ENCODE peak calls at places on chromosomes 4 and X, in five cellular contexts. One of them, this sample, is unnamed.

GRCh38 chr4:38979511-38980230 is 52.5 kb downstream of the TMEM156 start:
- DNase-seq in right lobe of liver: no peak
- DNase-seq in lung: no peak
- DNase-seq in astrocyte of the cerebellum: no peak
- DNase-seq in HCT116: no peak
- DNase-seq in this sample: no peak

GRCh38 chr4:155322782-155323181 is 54.0 kb downstream of the MAP9 start:
- DNase-seq in right lobe of liver: no peak
- DNase-seq in lung: no peak
- DNase-seq in astrocyte of the cerebellum: no peak
- DNase-seq in HCT116: no peak
- DNase-seq in this sample: no peak

GRCh38 chrX:19893722-19894121 is 6.3 kb upstream of the SH3KBP1 start:
- DNase-seq in right lobe of liver: no peak
- DNase-seq in lung: no peak
- DNase-seq in astrocyte of the cerebellum: peak
- DNase-seq in HCT116: no peak
- DNase-seq in this sample: no peak

GRCh38 chr4:119046263-119046662 is 89.4 kb upstream of the MYOZ2 start:
- DNase-seq in right lobe of liver: no peak
- DNase-seq in lung: peak
- DNase-seq in astrocyte of the cerebellum: no peak
- DNase-seq in HCT116: no peak
- DNase-seq in this sample: peak

GRCh38 chr4:81207793-81208192 is 7.2 kb downstream of the PRKG2 start:
- DNase-seq in right lobe of liver: no peak
- DNase-seq in lung: no peak
- DNase-seq in astrocyte of the cerebellum: peak
- DNase-seq in HCT116: no peak
- DNase-seq in this sample: no peak

GRCh38 chr4:112422644-112423043 is 93.3 kb downstream of the NEUROG2 start:
- DNase-seq in right lobe of liver: no peak
- DNase-seq in lung: no peak
- DNase-seq in astrocyte of the cerebellum: no peak
- DNase-seq in HCT116: no peak
- DNase-seq in this sample: no peak

GRCh38 chrX:10235851-10236250 is 79.1 kb downstream of the CLCN4 start:
- DNase-seq in right lobe of liver: no peak
- DNase-seq in lung: no peak
- DNase-seq in astrocyte of the cerebellum: peak
- DNase-seq in HCT116: no peak
- DNase-seq in this sample: peak

GRCh38 chrX:130415201-130415600 is 13.4 kb downstream of the RBMX2 start:
- DNase-seq in right lobe of liver: no peak
- DNase-seq in lung: no peak
- DNase-seq in astrocyte of the cerebellum: no peak
- DNase-seq in HCT116: no peak
- DNase-seq in this sample: no peak

GRCh38 chr4:123811763-123812390 is 415.3 kb downstream of the SPRY1 start:
- DNase-seq in right lobe of liver: no peak
- DNase-seq in lung: no peak
- DNase-seq in astrocyte of the cerebellum: no peak
- DNase-seq in HCT116: no peak
- DNase-seq in this sample: no peak

GRCh38 chr4:177356921-177357320 is 47.2 kb downstream of the NEIL3 start:
- DNase-seq in right lobe of liver: no peak
- DNase-seq in lung: no peak
- DNase-seq in astrocyte of the cerebellum: no peak
- DNase-seq in HCT116: no peak
- DNase-seq in this sample: no peak

GRCh38 chrX:41389311-41389888 is 55.4 kb downstream of the DDX3X start:
- DNase-seq in right lobe of liver: peak
- DNase-seq in lung: no peak
- DNase-seq in astrocyte of the cerebellum: no peak
- DNase-seq in HCT116: no peak
- DNase-seq in this sample: no peak

GRCh38 chr4:98673282-98673644 is 14.9 kb upstream of the TSPAN5 start:
- DNase-seq in right lobe of liver: no peak
- DNase-seq in lung: no peak
- DNase-seq in astrocyte of the cerebellum: no peak
- DNase-seq in HCT116: no peak
- DNase-seq in this sample: no peak

GRCh38 chr4:184000457-184001395 is 95.6 kb downstream of the STOX2 start:
- DNase-seq in right lobe of liver: no peak
- DNase-seq in lung: no peak
- DNase-seq in astrocyte of the cerebellum: no peak
- DNase-seq in HCT116: no peak
- DNase-seq in this sample: no peak

GRCh38 chrX:102846544-102847236 is 90.4 kb upstream of the RAB40AL start:
- DNase-seq in right lobe of liver: no peak
- DNase-seq in lung: no peak
- DNase-seq in astrocyte of the cerebellum: no peak
- DNase-seq in HCT116: no peak
- DNase-seq in this sample: no peak

GRCh38 chr4:146481246-146481645 is 40.5 kb downstream of the SLC10A7 start:
- DNase-seq in right lobe of liver: no peak
- DNase-seq in lung: no peak
- DNase-seq in astrocyte of the cerebellum: no peak
- DNase-seq in HCT116: no peak
- DNase-seq in this sample: no peak

GRCh38 chr4:183017962-183018361 is 81.1 kb upstream of the WWC2 start:
- DNase-seq in right lobe of liver: no peak
- DNase-seq in lung: no peak
- DNase-seq in astrocyte of the cerebellum: no peak
- DNase-seq in HCT116: no peak
- DNase-seq in this sample: no peak

DNA sequence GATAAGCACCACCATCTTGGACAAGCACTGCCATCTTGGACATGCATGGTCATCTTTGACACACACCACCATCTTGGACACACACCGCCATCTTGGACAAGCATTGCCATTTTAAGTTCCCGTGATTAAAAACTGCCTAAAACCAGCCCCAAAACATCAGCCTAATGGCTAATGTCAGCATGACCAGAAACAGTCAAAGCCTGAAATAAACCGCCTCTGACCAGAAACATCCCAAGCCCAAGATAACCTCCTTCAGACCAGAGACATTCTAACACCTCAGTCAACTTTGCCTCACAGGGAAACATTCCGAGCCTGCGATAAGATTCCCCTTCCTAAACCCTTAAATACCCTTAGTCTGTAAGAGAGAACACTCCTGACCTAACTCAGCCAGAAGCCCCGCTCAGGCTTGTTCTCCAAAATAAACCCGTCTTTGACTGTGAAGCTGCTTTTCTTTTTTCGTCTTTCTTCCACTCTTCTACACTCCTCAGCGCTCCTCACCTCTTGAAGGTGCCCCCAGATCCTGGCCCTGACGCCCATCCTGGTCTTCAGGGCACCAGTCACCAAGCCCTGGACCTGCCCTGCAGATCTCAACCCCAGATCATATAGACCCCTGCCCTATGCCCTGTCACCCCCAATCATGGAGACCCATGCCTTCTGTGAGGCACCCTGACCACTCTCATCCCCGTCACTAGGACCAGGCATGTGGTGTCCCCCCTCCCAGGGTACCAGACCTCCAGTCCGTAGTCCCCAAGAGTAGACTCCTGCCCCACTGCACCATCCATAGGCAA is 3.7 kb downstream of the ASMTL start:
- DNase-seq in right lobe of liver: no peak
- DNase-seq in lung: peak
- DNase-seq in astrocyte of the cerebellum: no peak
- DNase-seq in HCT116: no peak
- DNase-seq in this sample: peak
- H3K4me3 ChIP-seq in right lobe of liver: no peak
- H3K4me3 ChIP-seq in lung: no peak
- H3K4me3 ChIP-seq in astrocyte of the cerebellum: no peak
- H3K4me3 ChIP-seq in HCT116: no peak
- H3K4me3 ChIP-seq in this sample: no peak

GRCh38 chr4:18318682-18319410 is 297.3 kb upstream of the LCORL start:
- DNase-seq in right lobe of liver: peak
- DNase-seq in lung: no peak
- DNase-seq in astrocyte of the cerebellum: no peak
- DNase-seq in HCT116: no peak
- DNase-seq in this sample: no peak
- H3K4me3 ChIP-seq in right lobe of liver: no peak
- H3K4me3 ChIP-seq in lung: no peak
- H3K4me3 ChIP-seq in astrocyte of the cerebellum: no peak
- H3K4me3 ChIP-seq in HCT116: no peak
- H3K4me3 ChIP-seq in this sample: peak

GRCh38 chr4:141480950-141481349 is 155.4 kb upstream of the IL15 start:
- DNase-seq in right lobe of liver: no peak
- DNase-seq in lung: no peak
- DNase-seq in astrocyte of the cerebellum: no peak
- DNase-seq in HCT116: no peak
- DNase-seq in this sample: no peak

GRCh38 chr4:141486375-141486997 is 149.9 kb upstream of the IL15 start:
- DNase-seq in right lobe of liver: no peak
- DNase-seq in lung: no peak
- DNase-seq in astrocyte of the cerebellum: peak
- DNase-seq in HCT116: no peak
- DNase-seq in this sample: no peak
- H3K4me3 ChIP-seq in right lobe of liver: no peak
- H3K4me3 ChIP-seq in lung: no peak
- H3K4me3 ChIP-seq in astrocyte of the cerebellum: no peak
- H3K4me3 ChIP-seq in HCT116: no peak
- H3K4me3 ChIP-seq in this sample: no peak

DNA sequence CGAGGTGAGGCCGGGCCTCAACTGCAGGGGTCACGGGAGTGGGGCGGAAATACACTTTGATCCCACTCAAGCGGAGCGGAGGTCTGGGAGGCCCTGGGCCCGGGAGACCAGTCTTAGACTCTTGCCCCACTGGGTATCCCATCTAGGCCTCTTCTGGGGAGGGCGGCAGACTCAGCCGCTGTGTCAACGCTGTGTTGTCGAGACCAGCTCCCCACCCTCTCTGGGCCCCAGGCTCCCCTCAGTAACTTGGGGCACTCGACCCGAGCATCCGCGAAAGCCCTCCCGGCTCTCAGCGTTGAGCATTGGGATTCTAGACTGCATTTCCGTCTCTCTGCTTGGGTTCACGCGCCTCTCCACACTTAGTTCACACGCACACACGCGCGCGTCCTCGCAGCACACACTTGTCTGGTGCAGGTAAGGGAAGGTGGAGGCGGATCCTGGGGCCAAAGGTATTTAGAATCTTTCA is 1.7 kb downstream of the NKX3-2 start:
- DNase-seq in right lobe of liver: no peak
- DNase-seq in lung: no peak
- DNase-seq in astrocyte of the cerebellum: no peak
- DNase-seq in HCT116: no peak
- DNase-seq in this sample: no peak
- H3K4me3 ChIP-seq in right lobe of liver: no peak
- H3K4me3 ChIP-seq in lung: no peak
- H3K4me3 ChIP-seq in astrocyte of the cerebellum: no peak
- H3K4me3 ChIP-seq in HCT116: no peak
- H3K4me3 ChIP-seq in this sample: peak

DNA sequence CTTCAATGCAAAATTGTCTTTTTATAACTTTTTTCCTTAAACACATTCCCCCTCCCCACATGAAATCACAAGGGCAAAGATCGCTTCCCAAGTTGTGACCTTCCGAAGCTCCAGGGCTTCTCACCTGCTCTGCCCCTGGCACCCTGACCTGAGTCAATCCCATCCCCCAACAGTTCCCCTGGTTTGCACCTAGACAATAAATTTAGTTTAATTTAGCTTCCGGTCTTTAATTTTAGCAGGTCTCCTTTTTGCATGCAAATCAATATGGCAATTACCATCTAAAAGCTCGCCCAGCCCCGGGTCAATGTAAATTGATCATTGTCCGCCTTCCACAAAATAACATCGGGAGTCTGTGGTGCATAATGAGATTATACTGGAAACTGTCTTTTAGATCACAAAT is 6.8 kb downstream of the BCOR start:
- DNase-seq in right lobe of liver: no peak
- DNase-seq in lung: no peak
- DNase-seq in astrocyte of the cerebellum: no peak
- DNase-seq in HCT116: no peak
- DNase-seq in this sample: no peak
- H3K4me3 ChIP-seq in right lobe of liver: no peak
- H3K4me3 ChIP-seq in lung: no peak
- H3K4me3 ChIP-seq in astrocyte of the cerebellum: no peak
- H3K4me3 ChIP-seq in HCT116: peak
- H3K4me3 ChIP-seq in this sample: peak

GRCh38 chrX:119753639-119754257 is 4.6 kb upstream of the SOWAHD start:
- DNase-seq in right lobe of liver: no peak
- DNase-seq in lung: no peak
- DNase-seq in astrocyte of the cerebellum: peak
- DNase-seq in HCT116: peak
- DNase-seq in this sample: no peak

GRCh38 chrX:119756926-119757635 is 1.3 kb upstream of the SOWAHD start:
- DNase-seq in right lobe of liver: no peak
- DNase-seq in lung: no peak
- DNase-seq in astrocyte of the cerebellum: no peak
- DNase-seq in HCT116: no peak
- DNase-seq in this sample: no peak

GRCh38 chrX:119757646-119757978 is 776 bp upstream of the SOWAHD start:
- DNase-seq in right lobe of liver: no peak
- DNase-seq in lung: no peak
- DNase-seq in astrocyte of the cerebellum: no peak
- DNase-seq in HCT116: no peak
- DNase-seq in this sample: no peak

GRCh38 chrX:119757979-119758681 is at the start of gene SOWAHD:
- DNase-seq in right lobe of liver: peak
- DNase-seq in lung: no peak
- DNase-seq in astrocyte of the cerebellum: no peak
- DNase-seq in HCT116: no peak
- DNase-seq in this sample: no peak

GRCh38 chrX:119755981-119756533 is 2.3 kb upstream of the SOWAHD start:
- DNase-seq in right lobe of liver: no peak
- DNase-seq in lung: no peak
- DNase-seq in astrocyte of the cerebellum: no peak
- DNase-seq in HCT116: no peak
- DNase-seq in this sample: no peak
- H3K4me3 ChIP-seq in right lobe of liver: no peak
- H3K4me3 ChIP-seq in lung: no peak
- H3K4me3 ChIP-seq in astrocyte of the cerebellum: no peak
- H3K4me3 ChIP-seq in HCT116: no peak
- H3K4me3 ChIP-seq in this sample: no peak

GRCh38 chrX:154092371-154092770 is 5.1 kb downstream of the MECP2 start:
- DNase-seq in right lobe of liver: no peak
- DNase-seq in lung: no peak
- DNase-seq in astrocyte of the cerebellum: no peak
- DNase-seq in HCT116: no peak
- DNase-seq in this sample: no peak
- H3K4me3 ChIP-seq in right lobe of liver: no peak
- H3K4me3 ChIP-seq in lung: no peak
- H3K4me3 ChIP-seq in astrocyte of the cerebellum: no peak
- H3K4me3 ChIP-seq in HCT116: no peak
- H3K4me3 ChIP-seq in this sample: no peak

GRCh38 chr4:6471303-6472007 is 959 bp downstream of the PPP2R2C start:
- DNase-seq in right lobe of liver: no peak
- DNase-seq in lung: no peak
- DNase-seq in astrocyte of the cerebellum: no peak
- DNase-seq in HCT116: no peak
- DNase-seq in this sample: peak
- H3K4me3 ChIP-seq in right lobe of liver: no peak
- H3K4me3 ChIP-seq in lung: no peak
- H3K4me3 ChIP-seq in astrocyte of the cerebellum: peak
- H3K4me3 ChIP-seq in HCT116: peak
- H3K4me3 ChIP-seq in this sample: peak